ENCODE peak calls at places on chromosomes 11 and 22, in four cellular contexts. H is H1, N is HepG2, C is K562. J is an unnamed sample.

GRCh38 chr22:22706253-22706940 is 62.0 kb downstream of the GGTLC2 start:
- DNase-seq in H (no peak), N (no peak), C (no peak), J (no peak)

GRCh38 chr11:114185436-114185835 is 110.8 kb upstream of the NNMT start:
- DNase-seq in N (no peak), H (no peak), C (no peak), J (no peak)

GRCh38 chr11:131633978-131634377 is 263.6 kb downstream of the NTM start:
- DNase-seq in C (no peak), N (no peak), H (no peak), J (no peak)

GRCh38 chr22:27420817-27421361 is 380.7 kb downstream of the MN1 start:
- DNase-seq in C (no peak), N (no peak), H (no peak), J (peak; percentile 94)

GRCh38 chr11:58968251-58968711 is 29.0 kb downstream of the GLYATL1 start:
- DNase-seq in H (no peak), C (no peak), N (no peak), J (peak; percentile 61)

GRCh38 chr11:10742460-10743208 is 8.4 kb upstream of the CTR9 start:
- DNase-seq in H (no peak), N (no peak), C (peak; percentile 57), J (no peak)

GRCh38 chr22:47626428-47627390 is 864.3 kb downstream of the TBC1D22A start:
- DNase-seq in C (no peak), N (peak; percentile 13), H (no peak), J (peak; percentile 33)

GRCh38 chr22:22210375-22210774 is 34.2 kb upstream of the VPREB1 start:
- DNase-seq in C (no peak), H (no peak), N (no peak), J (no peak)

GRCh38 chr22:43446037-43446803 is 34.4 kb downstream of the MPPED1 start:
- DNase-seq in H (no peak), C (no peak), N (no peak), J (no peak)

GRCh38 chr11:10318527-10318802 is 13.6 kb downstream of the ADM start:
- DNase-seq in H (no peak), C (no peak), N (no peak), J (no peak)

GRCh38 chr11:9231848-9232177 is 33.3 kb downstream of the DENND5A start:
- DNase-seq in H (no peak), C (no peak), N (no peak), J (no peak)

GRCh38 chr11:33317662-33318061 is 60.5 kb downstream of the HIPK3 start:
- DNase-seq in H (no peak), N (no peak), C (no peak), J (no peak)

GRCh38 chr11:16001899-16002426 is 354.4 kb downstream of the SOX6 start:
- DNase-seq in N (peak; percentile 92), H (no peak), C (no peak), J (no peak)

GRCh38 chr11:123086315-123086714 is 24.4 kb upstream of the HSPA8 start:
- DNase-seq in N (no peak), C (no peak), H (no peak), J (no peak)

GRCh38 chr22:32052259-32052658 is 9.2 kb downstream of the SLC5A1 start:
- DNase-seq in N (no peak), H (no peak), C (no peak), J (peak; percentile 24)

GRCh38 chr11:36161572-36161971 is 127.7 kb downstream of the COMMD9 start:
- DNase-seq in C (no peak), N (no peak), H (no peak), J (no peak)

GRCh38 chr11:45500457-45500856 is 165.0 kb downstream of the CHST1 start:
- DNase-seq in C (no peak), H (no peak), N (no peak), J (no peak)

GRCh38 chr22:19674129-19674928 is 40.0 kb upstream of the SEPTIN5 start:
- DNase-seq in H (no peak), N (no peak), C (no peak), J (no peak)

GRCh38 chr11:101169944-101170343 is 40.3 kb upstream of the PGR start:
- DNase-seq in C (no peak), N (no peak), H (no peak), J (no peak)

GRCh38 chr11:38819986-38820385 is 2221.9 kb upstream of the RAG2 start:
- DNase-seq in H (no peak), N (no peak), C (no peak), J (no peak)

GRCh38 chr11:67264260-67264659 is 2.0 kb upstream of the GRK2 start:
- DNase-seq in C (no peak), H (no peak), N (no peak), J (no peak)

GRCh38 chr11:8033312-8033715 is 46.2 kb downstream of the EIF3F start:
- DNase-seq in N (peak; percentile 40), C (peak; percentile 82), H (no peak), J (peak; percentile 51)

GRCh38 chr11:2685566-2686359 is 14.0 kb downstream of the KCNQ1OT1 start:
- DNase-seq in C (no peak), N (no peak), H (no peak), J (no peak)

GRCh38 chr11:29280452-29280851 is 736.4 kb downstream of the KCNA4 start:
- DNase-seq in N (no peak), C (no peak), H (no peak), J (peak; percentile 7)

GRCh38 chr22:35523167-35523928 is 17.3 kb upstream of the RASD2 start:
- DNase-seq in C (no peak), N (no peak), H (no peak), J (no peak)

GRCh38 chr22:31342389-31343125 is 3.6 kb downstream of the PATZ1 start:
- DNase-seq in C (no peak), H (no peak), N (no peak), J (no peak)

GRCh38 chr11:72391638-72392423 is 42.5 kb downstream of the CLPB start:
- DNase-seq in H (no peak), C (no peak), N (peak; percentile 38), J (no peak)

GRCh38 chr11:117095301-117096139 is 2.7 kb downstream of the SIK3 start:
- DNase-seq in N (peak; percentile 82), C (no peak), H (no peak), J (peak; percentile 83)

GRCh38 chr22:47629273-47629711 is 866.8 kb downstream of the TBC1D22A start:
- DNase-seq in C (no peak), H (no peak), N (no peak), J (no peak)

GRCh38 chr11:107999759-108000455 is 8.8 kb upstream of the CUL5 start:
- DNase-seq in C (peak; percentile 58), N (peak; percentile 72), H (peak; percentile 59), J (peak; percentile 56)

GRCh38 chr11:72370201-72370600 is 64.1 kb downstream of the CLPB start:
- DNase-seq in H (no peak), C (no peak), N (no peak), J (no peak)

GRCh38 chr11:117395476-117395875 is 67.8 kb downstream of the CEP164 start:
- DNase-seq in N (no peak), H (no peak), C (no peak), J (no peak)

GRCh38 chr11:88849368-88849767 is 216.4 kb downstream of the GRM5 start:
- DNase-seq in H (no peak), N (no peak), C (no peak), J (no peak)

GRCh38 chr11:1208361-1209261 is 14.3 kb upstream of the MUC5B start:
- DNase-seq in C (no peak), H (no peak), N (no peak), J (no peak)
- TF ChIP-seq JUND in C (no peak), H (no peak), N (no peak), J (no peak)

DNA sequence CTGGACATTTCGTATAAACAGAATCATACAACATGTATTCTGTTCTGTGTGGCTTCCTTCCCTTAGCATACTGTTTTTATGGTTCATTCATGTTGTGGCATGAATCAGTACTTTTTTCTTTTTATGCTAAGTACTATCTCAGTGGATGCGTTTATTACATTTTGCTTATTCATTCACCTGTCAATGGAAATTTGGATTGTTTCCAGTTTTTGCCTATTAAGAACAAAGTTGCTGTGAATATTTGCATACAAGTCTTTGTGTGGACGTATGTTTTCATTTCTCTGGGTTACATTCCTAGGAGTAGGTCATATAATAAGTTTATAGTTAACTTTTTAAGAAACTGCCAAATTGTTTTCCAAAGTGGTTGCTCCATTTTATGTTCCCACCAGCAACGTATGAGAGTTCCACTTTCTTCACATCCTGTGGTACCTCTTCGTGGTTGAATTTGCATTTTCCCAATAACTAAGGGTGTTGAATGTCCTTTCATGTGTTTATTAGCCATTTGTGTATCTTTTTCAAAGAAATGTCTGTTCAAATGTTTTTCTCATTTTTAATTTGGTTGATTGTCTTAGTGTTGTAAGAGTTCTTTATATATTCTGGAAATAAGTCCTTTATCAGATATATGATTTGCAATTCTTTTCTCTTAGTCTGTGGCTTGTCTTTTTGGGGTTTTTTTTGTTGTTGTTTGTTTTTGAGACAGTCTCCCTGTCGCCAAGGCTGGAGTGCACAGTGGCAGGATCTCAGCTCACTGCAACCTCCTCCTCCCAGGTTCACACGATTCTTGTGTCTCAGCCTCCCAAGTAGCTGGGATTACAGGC is 46.0 kb upstream of the MICAL2 start:
- DNase-seq in H (no peak), N (no peak), C (no peak), J (no peak)
- TF ChIP-seq JUND in H (no peak), N (no peak), C (no peak), J (no peak)

DNA sequence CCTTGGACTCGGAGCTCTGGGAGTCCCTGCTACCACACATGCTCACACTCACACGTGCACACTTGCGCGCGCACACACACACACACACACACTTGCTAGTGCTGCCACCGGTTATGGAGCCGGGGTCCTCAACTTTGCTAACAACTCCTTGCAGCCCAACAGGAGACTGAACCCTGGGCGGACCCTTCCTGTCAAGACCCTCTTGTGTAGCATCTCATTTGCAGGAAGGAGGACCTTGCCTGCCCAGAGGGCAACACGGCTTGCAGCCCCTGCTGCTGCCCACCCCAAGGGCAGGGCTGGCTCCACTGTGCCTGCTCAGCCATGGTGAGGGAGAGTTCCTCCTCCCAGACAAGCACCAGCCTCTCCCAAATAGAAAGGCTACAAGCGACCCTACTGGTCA is 107.5 kb downstream of the WNT7B start:
- DNase-seq in N (no peak), H (no peak), C (no peak), J (no peak)
- TF ChIP-seq JUND in N (no peak), H (no peak), C (no peak), J (no peak)

GRCh38 chr11:103529217-103529684 is 420.0 kb downstream of the DYNC2H1 start:
- DNase-seq in C (no peak), H (no peak), N (no peak), J (no peak)

GRCh38 chr11:103530257-103530656 is 421.0 kb downstream of the DYNC2H1 start:
- DNase-seq in C (no peak), N (no peak), H (no peak), J (no peak)

GRCh38 chr11:103534191-103534590 is 425.0 kb downstream of the DYNC2H1 start:
- DNase-seq in C (no peak), N (no peak), H (no peak), J (no peak)

GRCh38 chr11:103534959-103535358 is 425.7 kb downstream of the DYNC2H1 start:
- DNase-seq in C (no peak), H (no peak), N (no peak), J (no peak)

DNA sequence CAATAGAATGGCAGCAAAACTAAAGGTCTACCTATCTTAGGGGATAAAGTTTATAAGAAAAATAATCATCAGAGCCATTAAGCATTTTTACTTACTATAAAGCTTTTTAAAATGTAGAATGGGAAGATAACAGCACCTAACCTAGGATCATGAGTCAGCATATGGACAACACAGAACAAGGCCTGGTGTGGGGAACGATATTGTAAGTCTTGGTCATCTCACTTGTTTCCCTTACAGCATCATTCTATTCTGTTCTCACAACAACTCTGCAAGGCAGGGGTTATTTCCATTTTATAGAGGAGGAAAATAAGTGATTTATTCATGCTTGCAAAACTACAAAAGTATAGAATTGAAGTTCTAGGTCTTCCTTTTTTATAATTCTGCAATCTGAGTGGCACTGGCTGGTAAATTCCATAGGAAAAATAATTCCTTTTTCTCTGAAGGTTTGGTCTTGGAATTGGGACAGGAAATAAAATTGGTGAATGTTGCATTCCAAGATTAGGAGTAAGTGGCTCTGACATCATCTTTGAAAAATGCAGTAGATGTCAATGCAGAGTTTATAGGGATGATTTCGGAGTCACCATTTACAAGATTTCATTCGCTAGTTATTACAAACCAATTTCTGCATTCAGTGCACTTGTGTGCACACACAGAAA is 423.0 kb downstream of the DYNC2H1 start:
- DNase-seq in C (no peak), N (no peak), H (no peak), J (no peak)
- TF ChIP-seq JUND in C (no peak), N (no peak), H (no peak), J (no peak)